ENCODE peak calls at places on chromosomes 4 and X, in seven cellular contexts. B is K562, R is HepG2, V is GM12878, O is H1, N is SK-N-SH, K is GM12892. L is an unnamed sample.

GRCh38 chrX:22039541-22039940 is 7.4 kb downstream of the PHEX start:
- DNase-seq in V (no peak), O (no peak), K (no peak), R (no peak), B (no peak), N (no peak), L (no peak)

GRCh38 chr4:186948361-186949291 is 225.0 kb upstream of the FAT1 start:
- DNase-seq in B (no peak), R (no peak), K (no peak), N (peak; percentile 55), V (no peak), O (peak; percentile 67), L (no peak)

GRCh38 chr4:36244257-36245084 is at the start of gene ARAP2:
- DNase-seq in K (peak; percentile 60), N (peak; percentile 19), B (peak; percentile 5), O (peak; percentile 67), R (no peak), V (no peak), L (peak; percentile 53)

GRCh38 chrX:19360903-19361302 is 17.2 kb downstream of the PDHA1 start:
- DNase-seq in V (no peak), R (no peak), K (no peak), B (no peak), O (no peak), N (no peak), L (no peak)

GRCh38 chr4:47315346-47315745 is 148.2 kb downstream of the COMMD8 start:
- DNase-seq in B (no peak), O (no peak), V (no peak), R (no peak), N (no peak), K (no peak), L (no peak)

GRCh38 chr4:110550260-110550659 is 72.6 kb downstream of the PITX2 start:
- DNase-seq in V (no peak), K (no peak), N (no peak), B (no peak), O (no peak), R (no peak), L (no peak)

GRCh38 chrX:50432760-50433377 is 37.8 kb downstream of the DGKK start:
- DNase-seq in V (no peak), R (peak; percentile 93), B (no peak), N (no peak), O (no peak), K (no peak), L (no peak)

GRCh38 chr4:61619528-61619927 is 419.4 kb downstream of the ADGRL3 start:
- DNase-seq in R (no peak), N (no peak), K (no peak), O (no peak), V (no peak), B (no peak), L (no peak)

GRCh38 chr4:128517739-128518510 is 230.3 kb upstream of the PGRMC2 start:
- DNase-seq in B (peak; percentile 89), R (peak; percentile 68), O (no peak), V (peak; percentile 94), N (peak; percentile 31), K (peak; percentile 41), L (peak; percentile 41)

GRCh38 chr4:16360694-16361262 is 134.5 kb upstream of the TAPT1 start:
- DNase-seq in O (no peak), R (no peak), N (no peak), V (no peak), B (peak; percentile 4), K (no peak), L (no peak)

GRCh38 chr4:78509030-78509429 is 42.5 kb upstream of the ANXA3 start:
- DNase-seq in K (no peak), R (no peak), N (no peak), V (no peak), O (no peak), B (no peak), L (no peak)

GRCh38 chrX:72126048-72126415 is 5.7 kb downstream of the RTL5 start:
- DNase-seq in K (no peak), B (no peak), O (no peak), V (no peak), N (peak; percentile 46), R (no peak), L (no peak)

GRCh38 chrX:1351981-1352714 is 15.6 kb downstream of the IL3RA start:
- DNase-seq in O (no peak), K (no peak), R (no peak), B (no peak), V (no peak), N (no peak), L (no peak)

GRCh38 chr4:7392438-7393374 is 42.0 kb downstream of the PSAPL1 start:
- DNase-seq in B (peak; percentile 5), R (no peak), O (peak; percentile 41), V (no peak), K (no peak), N (peak; percentile 8), L (no peak)

GRCh38 chr4:53281438-53281837 is 84.4 kb downstream of the SCFD2 start:
- DNase-seq in V (no peak), O (no peak), R (no peak), K (no peak), B (no peak), N (no peak), L (no peak)

GRCh38 chr4:6942238-6942800 is 32.7 kb downstream of the TBC1D14 start:
- DNase-seq in N (no peak), R (no peak), K (no peak), B (peak; percentile 78), O (no peak), V (peak; percentile 66), L (no peak)

GRCh38 chr4:187908079-187908501 is 87.5 kb upstream of the ZFP42 start:
- DNase-seq in O (no peak), B (no peak), K (no peak), N (no peak), R (no peak), V (no peak), L (no peak)

GRCh38 chr4:67035986-67036385 is 509.3 kb downstream of the CENPC start:
- DNase-seq in O (no peak), R (no peak), V (no peak), N (no peak), B (no peak), K (no peak), L (no peak)

GRCh38 chr4:159281781-159282180 is 178.9 kb downstream of the RAPGEF2 start:
- DNase-seq in R (no peak), O (no peak), N (no peak), V (no peak), K (no peak), B (no peak), L (no peak)

GRCh38 chr4:21113496-21114213 is 413.4 kb downstream of the PACRGL start:
- DNase-seq in N (peak; percentile 54), O (no peak), B (no peak), R (no peak), K (no peak), V (no peak), L (no peak)

GRCh38 chrX:70166601-70167590 is 10.4 kb upstream of the DGAT2L6 start:
- DNase-seq in K (no peak), N (no peak), O (no peak), R (peak; percentile 9), V (no peak), B (peak; percentile 23), L (no peak)

GRCh38 chr4:150211016-150211415 is 132.8 kb downstream of the DCLK2 start:
- DNase-seq in O (no peak), R (no peak), B (no peak), N (no peak), V (no peak), K (no peak), L (no peak)

GRCh38 chr4:155377281-155377680 is 516 bp upstream of the MAP9 start:
- DNase-seq in V (no peak), O (no peak), N (no peak), K (no peak), B (no peak), R (no peak), L (no peak)

GRCh38 chr4:2834001-2834921 is 9.4 kb upstream of the ADD1 start:
- DNase-seq in O (no peak), K (peak; percentile 13), B (no peak), N (no peak), V (no peak), R (no peak), L (peak; percentile 15)
- TF ChIP-seq TAF1 in O (no peak), K (no peak), B (no peak), N (no peak), V (no peak), R (no peak), L (no peak)

DNA sequence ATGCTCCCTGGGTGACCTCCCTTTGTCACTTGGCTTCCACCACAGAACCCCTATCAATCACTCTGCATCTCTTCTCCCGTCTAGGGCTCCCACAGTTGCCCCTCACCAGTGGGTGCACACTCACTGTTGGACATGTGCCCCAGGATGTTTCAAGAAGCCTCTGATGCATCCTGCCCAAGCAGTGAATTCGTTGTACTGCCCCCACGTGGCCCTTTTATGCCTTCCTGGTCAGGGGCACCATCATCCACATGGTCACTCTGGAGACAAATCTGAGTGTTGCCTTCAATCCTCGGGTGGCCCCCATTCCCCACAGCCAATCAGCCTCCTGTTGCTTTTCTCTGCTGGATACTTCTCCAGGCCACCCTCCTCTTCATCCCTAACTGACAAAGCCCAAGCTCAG is 12.2 kb downstream of the ITIH6 start:
- DNase-seq in V (no peak), K (no peak), N (no peak), B (peak; percentile 25), O (peak; percentile 59), R (peak; percentile 7), L (no peak)
- TF ChIP-seq TAF1 in V (no peak), K (no peak), N (no peak), B (no peak), O (no peak), R (no peak), L (no peak)

GRCh38 chrX:37904833-37905232 is 57.5 kb upstream of the DYNLT3 start:
- DNase-seq in O (no peak), K (no peak), N (no peak), V (no peak), R (no peak), B (no peak), L (no peak)

GRCh38 chrX:37906357-37906756 is 59.0 kb upstream of the DYNLT3 start:
- DNase-seq in O (no peak), K (no peak), N (no peak), R (no peak), V (no peak), B (no peak), L (no peak)

GRCh38 chrX:37910186-37910585 is 62.8 kb upstream of the DYNLT3 start:
- DNase-seq in N (no peak), R (no peak), K (no peak), O (no peak), V (no peak), B (no peak), L (no peak)

GRCh38 chrX:37905436-37906147 is 58.2 kb upstream of the DYNLT3 start:
- DNase-seq in N (peak; percentile 15), V (no peak), R (no peak), O (peak; percentile 67), B (peak; percentile 1), K (no peak), L (no peak)
- TF ChIP-seq TAF1 in N (no peak), V (no peak), R (no peak), O (no peak), B (no peak), K (no peak), L (no peak)

DNA sequence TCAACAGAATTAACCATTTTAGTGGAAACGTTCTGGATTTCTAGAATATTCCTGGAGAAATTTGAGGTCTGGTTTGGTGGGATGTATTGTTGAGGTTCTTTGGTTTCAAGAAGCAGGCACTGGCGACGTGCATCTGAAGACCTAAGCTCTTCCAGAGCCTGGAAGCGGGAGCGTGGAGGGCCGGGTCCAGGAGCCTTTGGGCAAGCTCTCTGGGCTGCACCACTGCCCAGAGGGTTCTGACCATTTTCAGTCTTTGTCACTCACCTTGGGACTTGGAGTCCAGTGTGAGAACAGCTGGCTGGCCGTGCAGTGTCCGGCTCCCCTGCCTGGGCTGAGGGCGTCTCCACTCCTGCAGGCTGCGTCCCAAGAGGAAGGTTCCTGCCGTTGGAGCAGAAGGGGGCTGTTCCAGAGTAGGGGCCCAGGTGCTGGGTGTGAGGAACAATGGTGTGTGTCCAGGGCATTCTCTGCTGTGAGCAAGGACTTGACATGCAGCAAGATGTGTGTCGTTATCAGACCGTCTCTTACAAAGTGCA is 24.0 kb downstream of the PIGG start:
- DNase-seq in B (no peak), O (no peak), V (no peak), R (no peak), K (no peak), N (no peak), L (no peak)
- TF ChIP-seq TAF1 in B (no peak), O (no peak), V (no peak), R (no peak), K (no peak), N (no peak), L (no peak)